ENCODE peak calls at places on chromosome X, in six cellular contexts. M is heart right ventricle; N is CD8-positive, alpha-beta T cell; T is right lobe of liver; E is HCT116; U is body of pancreas. V is an unnamed sample. For H3K27me3, the result is how much of the 10 kb centered on the place peaks cover.

GRCh38 chrX:38636949-38637819 is 75.8 kb downstream of the TSPAN7 start:
- DNase-seq in M (no peak), N (no peak), T (no peak), E (no peak), U (peak), V (peak)

GRCh38 chrX:132636080-132636479 is 147.2 kb upstream of the MBNL3 start:
- DNase-seq in M (no peak), N (no peak), T (no peak), E (no peak), U (no peak), V (no peak)

GRCh38 chrX:37714479-37714878 is 28.9 kb downstream of the XK start:
- DNase-seq in M (no peak), N (no peak), T (no peak), E (no peak), U (no peak), V (no peak)

GRCh38 chrX:20266810-20267598 is at the start of gene RPS6KA3:
- DNase-seq in M (peak), N (peak), T (peak), E (peak), U (peak), V (peak)

GRCh38 chrX:39905475-39905889 is 192.3 kb downstream of the BCOR start:
- DNase-seq in M (no peak), N (no peak), T (peak), E (no peak), U (peak), V (no peak)

GRCh38 chrX:133444952-133445831 is 29.9 kb upstream of the GPC4 start:
- DNase-seq in M (no peak), N (no peak), T (no peak), E (peak), U (peak), V (no peak)

GRCh38 chrX:10098235-10098819 is 58.4 kb upstream of the CLCN4 start:
- DNase-seq in M (no peak), N (peak), T (no peak), E (no peak), U (no peak), V (no peak)

GRCh38 chrX:9282325-9282724 is 182.5 kb upstream of the TBL1X start:
- DNase-seq in M (no peak), N (no peak), T (no peak), E (no peak), U (peak), V (no peak)

GRCh38 chrX:39258331-39258730 is 457.1 kb downstream of the MID1IP1 start:
- DNase-seq in M (no peak), N (no peak), T (no peak), E (no peak), U (no peak), V (no peak)

GRCh38 chrX:151180400-151180799 is 4.0 kb downstream of the GPR50 start:
- DNase-seq in M (no peak), N (no peak), T (no peak), E (no peak), U (no peak), V (no peak)

GRCh38 chrX:22159071-22159470 is 113.6 kb upstream of the CBLL2 start:
- DNase-seq in M (no peak), N (no peak), T (no peak), E (no peak), U (no peak), V (no peak)

GRCh38 chrX:47380268-47380667 is 9.9 kb downstream of the ZNF157 start:
- DNase-seq in M (peak), N (peak), T (no peak), E (no peak), U (peak), V (no peak)

GRCh38 chrX:17164079-17164478 is 210.9 kb upstream of the NHS start:
- DNase-seq in M (no peak), N (no peak), T (no peak), E (no peak), U (no peak), V (no peak)

GRCh38 chrX:39301041-39301440 is 499.8 kb downstream of the MID1IP1 start:
- DNase-seq in M (no peak), N (no peak), T (no peak), E (no peak), U (no peak), V (no peak)

GRCh38 chrX:10085223-10085622 is 71.6 kb upstream of the CLCN4 start:
- DNase-seq in M (no peak), N (no peak), T (no peak), E (no peak), U (no peak), V (no peak)

GRCh38 chrX:71992711-71993110 is 82.1 kb downstream of the NHSL2 start:
- DNase-seq in M (no peak), N (peak), T (no peak), E (no peak), U (no peak), V (no peak)

GRCh38 chrX:110267874-110268273 is 50.0 kb downstream of the AMMECR1 start:
- DNase-seq in M (no peak), N (no peak), T (no peak), E (no peak), U (no peak), V (no peak)
- H3K27ac ChIP-seq in M (no peak), N (no peak), T (no peak), E (no peak), U (no peak), V (no peak)

GRCh38 chrX:154115071-154115470 is 17.6 kb upstream of the MECP2 start:
- DNase-seq in M (no peak), N (no peak), T (no peak), E (no peak), U (no peak), V (no peak)
- H3K27me3 ChIP-seq in M (under half), N (under half), T (under half), E (under half), U (under half), V (under half)

GRCh38 chrX:119887721-119888425 is 7.8 kb upstream of the AKAP14 start:
- DNase-seq in M (peak), N (peak), T (peak), E (peak), U (peak), V (peak)
- H3K4me3 ChIP-seq in M (no peak), N (no peak), T (no peak), E (peak), U (no peak), V (no peak)

DNA sequence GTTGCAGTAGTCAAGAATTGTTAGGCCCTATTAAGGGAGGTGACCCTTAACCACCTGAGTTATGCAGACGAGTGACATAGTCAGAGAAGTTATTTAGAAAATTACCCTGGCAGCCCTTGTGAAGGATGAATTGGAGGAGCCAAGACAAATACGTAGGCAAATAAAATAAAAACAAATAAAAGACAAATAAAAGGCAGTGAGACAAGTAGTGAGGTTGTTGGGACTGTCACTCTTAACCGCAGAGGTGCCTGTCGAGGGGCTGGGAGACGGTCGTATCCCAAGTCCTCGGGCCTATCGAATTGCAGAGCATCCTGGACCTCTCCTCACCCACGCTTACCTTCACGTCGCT is 58.0 kb upstream of the ZC4H2 start:
- DNase-seq in M (no peak), N (no peak), T (no peak), E (no peak), U (no peak), V (no peak)
- H3K27ac ChIP-seq in M (no peak), N (peak), T (no peak), E (no peak), U (peak), V (no peak)

DNA sequence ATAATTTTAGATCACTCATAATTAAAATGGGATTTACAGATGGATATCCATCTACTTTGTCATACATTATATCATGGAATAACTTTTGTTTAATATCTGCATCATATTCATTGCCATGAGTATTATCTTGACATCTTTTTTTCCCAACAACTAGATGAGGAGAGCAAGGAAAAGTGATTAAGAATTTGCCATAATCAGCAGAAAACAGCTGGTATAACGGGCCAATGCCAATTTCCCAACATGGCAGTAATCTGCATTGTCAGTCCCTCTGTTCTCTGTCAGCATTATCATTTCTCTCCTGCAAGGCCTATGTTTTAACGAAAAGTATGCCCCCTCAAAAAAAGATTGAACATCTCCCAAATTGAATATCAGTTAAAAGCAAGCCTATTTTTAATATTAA is 314.0 kb downstream of the FRMPD4 start:
- DNase-seq in M (no peak), N (no peak), T (no peak), E (no peak), U (no peak), V (no peak)
- H3K27me3 ChIP-seq in M (under half), N (under half), T (under half), E (under half), U (under half), V (under half)

GRCh38 chrX:102650903-102651241 is 411 bp upstream of the GPRASP1 start:
- DNase-seq in M (no peak), N (no peak), T (no peak), E (no peak), U (no peak), V (no peak)
- H3K4me3 ChIP-seq in M (peak), N (peak), T (peak), E (no peak), U (peak), V (peak)

DNA sequence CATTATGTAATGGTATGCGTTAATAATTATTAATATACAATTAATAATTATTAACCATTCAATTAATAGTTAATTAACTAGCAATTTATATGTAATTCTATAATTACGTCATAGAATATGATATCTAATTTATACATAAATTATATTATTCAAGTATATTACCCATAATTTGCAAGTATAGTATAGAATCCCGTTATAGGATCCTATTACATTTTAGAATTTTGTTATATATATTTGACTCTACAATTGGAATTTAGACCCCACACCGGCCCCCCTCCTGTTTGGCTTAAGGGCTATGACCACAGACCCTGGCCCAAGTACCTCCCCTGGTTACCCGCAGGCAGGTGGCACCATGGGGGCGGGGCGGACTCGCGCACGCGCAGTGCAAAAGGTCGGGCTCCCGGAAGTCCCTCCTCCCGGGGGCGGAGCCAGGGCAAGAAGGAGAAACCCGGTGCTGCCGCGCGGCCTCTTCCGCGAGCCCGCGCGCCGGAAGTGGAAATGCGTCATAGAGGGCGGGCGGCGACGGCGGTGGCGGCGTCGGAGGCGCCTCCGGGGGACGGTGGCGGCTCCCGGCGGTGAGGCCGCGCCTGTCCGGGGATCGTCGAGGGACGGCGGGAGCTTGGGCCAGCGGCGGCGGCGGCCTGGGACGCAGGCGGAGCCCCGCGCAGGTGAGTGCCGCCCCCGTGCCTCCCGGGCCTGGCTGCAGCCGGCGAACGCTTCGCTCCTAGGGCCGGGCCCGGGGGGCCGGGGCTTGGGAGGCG is at the start of gene AKAP17A:
- DNase-seq in M (peak), N (peak), T (peak), E (peak), U (peak), V (peak)
- H3K27ac ChIP-seq in M (peak), N (peak), T (peak), E (peak), U (peak), V (no peak)

V was measured in aorta.